ENCODE peak calls at places on chromosomes 2 and 18, in six cellular contexts. E is neuronal stem cell, P is non-pigmented ciliary epithelial cell, Y is T-cell, I is T-helper 2 cell, F is ELF-1. H is an unnamed sample.

GRCh38 chr2:145769053-145769716 is 1249.3 kb upstream of the ZEB2 start:
- DNase-seq in E (no peak), P (no peak), Y (no peak), I (no peak), F (no peak), H (no peak)

GRCh38 chr18:79965119-79965902 is 868 bp downstream of the HSBP1L1 start:
- DNase-seq in E (no peak), P (no peak), Y (no peak), I (no peak), F (peak; percentile 73), H (peak; percentile 53)

GRCh38 chr2:234111523-234111922 is 61.0 kb downstream of the SPP2 start:
- DNase-seq in E (no peak), P (no peak), Y (no peak), I (no peak), F (no peak), H (no peak)

GRCh38 chr18:5895886-5896740 is 791 bp upstream of the TMEM200C start:
- DNase-seq in E (peak; percentile 71), P (no peak), Y (no peak), I (no peak), F (peak; percentile 61), H (peak; percentile 68)

GRCh38 chr2:71581015-71581414 is 127.7 kb downstream of the DYSF start:
- DNase-seq in E (no peak), P (no peak), Y (no peak), I (no peak), F (no peak), H (no peak)

GRCh38 chr2:9110893-9111569 is 95.6 kb upstream of the ASAP2 start:
- DNase-seq in E (peak; percentile 29), P (no peak), Y (no peak), I (no peak), F (peak; percentile 92), H (peak; percentile 81)

GRCh38 chr18:51153659-51154371 is 43.7 kb downstream of the MEX3C start:
- DNase-seq in E (no peak), P (no peak), Y (peak; percentile 42), I (peak; percentile 17), F (no peak), H (no peak)

GRCh38 chr2:7625392-7626138 is 708.4 kb downstream of the RNF144A start:
- DNase-seq in E (no peak), P (no peak), Y (no peak), I (no peak), F (no peak), H (no peak)

GRCh38 chr18:46464926-46465655 is 191.9 kb downstream of the LOXHD1 start:
- DNase-seq in E (no peak), P (no peak), Y (no peak), I (no peak), F (no peak), H (no peak)

GRCh38 chr18:23121133-23121532 is 14.2 kb upstream of the CABLES1 start:
- DNase-seq in E (no peak), P (no peak), Y (no peak), I (no peak), F (no peak), H (no peak)

GRCh38 chr18:7814754-7815315 is 247.7 kb downstream of the PTPRM start:
- DNase-seq in E (no peak), P (no peak), Y (no peak), I (no peak), F (no peak), H (no peak)

GRCh38 chr2:39504790-39505335 is 67.8 kb upstream of the MAP4K3 start:
- DNase-seq in E (no peak), P (no peak), Y (no peak), I (no peak), F (no peak), H (no peak)

GRCh38 chr2:200408428-200409311 is 101.2 kb downstream of the KCTD18 start:
- DNase-seq in E (no peak), P (peak; percentile 89), Y (no peak), I (no peak), F (peak; percentile 20), H (no peak)

GRCh38 chr2:29923110-29923721 is 1.8 kb upstream of the ALK start:
- DNase-seq in E (peak; percentile 66), P (no peak), Y (no peak), I (peak; percentile 16), F (peak; percentile 52), H (peak; percentile 66)

GRCh38 chr2:49255325-49256023 is 101.2 kb upstream of the FSHR start:
- DNase-seq in E (no peak), P (no peak), Y (no peak), I (no peak), F (no peak), H (no peak)

GRCh38 chr18:9951022-9951859 is 37.4 kb downstream of the VAPA start:
- DNase-seq in E (peak; percentile 17), P (peak; percentile 43), Y (no peak), I (no peak), F (peak; percentile 57), H (peak; percentile 69)

GRCh38 chr2:29238497-29238896 is 123.3 kb downstream of the CLIP4 start:
- DNase-seq in E (no peak), P (no peak), Y (no peak), I (no peak), F (peak; percentile 68), H (peak; percentile 84)

GRCh38 chr2:108351889-108352288 is 25.9 kb upstream of the SULT1C4 start:
- DNase-seq in E (no peak), P (no peak), Y (no peak), I (no peak), F (no peak), H (no peak)

GRCh38 chr18:79905389-79905911 is 46.0 kb downstream of the SLC66A2 start:
- DNase-seq in E (no peak), P (no peak), Y (no peak), I (no peak), F (no peak), H (peak; percentile 6)

GRCh38 chr2:85744771-85745601 is 8.8 kb upstream of the ATOH8 start:
- DNase-seq in E (no peak), P (no peak), Y (no peak), I (no peak), F (no peak), H (no peak)

GRCh38 chr2:48230834-48231233 is 299.1 kb upstream of the STON1 start:
- DNase-seq in E (no peak), P (no peak), Y (no peak), I (no peak), F (no peak), H (no peak)

GRCh38 chr2:46032996-46033395 is 264.2 kb upstream of the EPAS1 start:
- DNase-seq in E (no peak), P (no peak), Y (no peak), I (no peak), F (no peak), H (no peak)

GRCh38 chr2:37570773-37571570 is 100.5 kb downstream of the CDC42EP3 start:
- DNase-seq in E (no peak), P (peak; percentile 66), Y (no peak), I (no peak), F (peak; percentile 27), H (no peak)

GRCh38 chr18:58316943-58317342 is 272.9 kb downstream of the NEDD4L start:
- DNase-seq in E (no peak), P (no peak), Y (no peak), I (no peak), F (no peak), H (no peak)

GRCh38 chr18:72492497-72492896 is 51.6 kb downstream of the CBLN2 start:
- DNase-seq in E (no peak), P (no peak), Y (no peak), I (no peak), F (no peak), H (no peak)

GRCh38 chr2:3601561-3602271 is 6.8 kb downstream of the COLEC11 start:
- DNase-seq in E (no peak), P (no peak), Y (no peak), I (no peak), F (no peak), H (no peak)

GRCh38 chr18:55097406-55098170 is 138.3 kb upstream of the CCDC68 start:
- DNase-seq in E (no peak), P (no peak), Y (no peak), I (no peak), F (peak; percentile 88), H (peak; percentile 14)

GRCh38 chr2:6960659-6961058 is 43.4 kb downstream of the RNF144A start:
- DNase-seq in E (no peak), P (no peak), Y (no peak), I (no peak), F (no peak), H (no peak)

GRCh38 chr18:67132919-67133318 is 383.6 kb downstream of the DSEL start:
- DNase-seq in E (no peak), P (no peak), Y (no peak), I (no peak), F (no peak), H (no peak)

GRCh38 chr2:195535911-195536522 is 121.0 kb upstream of the SLC39A10 start:
- DNase-seq in E (no peak), P (no peak), Y (peak; percentile 63), I (peak; percentile 56), F (no peak), H (no peak)

GRCh38 chr18:23532848-23533247 is 29.5 kb downstream of the RMC1 start:
- DNase-seq in E (no peak), P (no peak), Y (no peak), I (no peak), F (no peak), H (no peak)

GRCh38 chr2:43513796-43514195 is 82.0 kb downstream of the THADA start:
- DNase-seq in E (no peak), P (no peak), Y (no peak), I (no peak), F (no peak), H (no peak)

GRCh38 chr18:9354256-9354655 is 19.7 kb downstream of the TWSG1 start:
- DNase-seq in E (no peak), P (no peak), Y (no peak), I (no peak), F (no peak), H (no peak)

GRCh38 chr2:55163895-55164509 is 68.1 kb downstream of the CLHC1 start:
- DNase-seq in E (no peak), P (no peak), Y (no peak), I (no peak), F (no peak), H (no peak)

GRCh38 chr2:128557841-128558241 is 239.2 kb upstream of the HS6ST1 start:
- DNase-seq in E (no peak), P (no peak), Y (no peak), I (no peak), F (no peak), H (no peak)

GRCh38 chr2:11762799-11763461 is 16.5 kb downstream of the LPIN1 start:
- DNase-seq in E (no peak), P (no peak), Y (no peak), I (no peak), F (no peak), H (no peak)

H was measured in iPS-NIHi11.